ENCODE peak calls at places on chromosomes 16 and 17, in seven cellular contexts. E, I, O, M, V, Z and F are unnamed samples.

GRCh38 chr16:72819345-72819744 is 228.6 kb downstream of the ZFHX3 start:
- DNase-seq in E (no peak), I (no peak), O (no peak), M (no peak), V (peak), Z (no peak), F (no peak)

GRCh38 chr17:70310251-70310672 is 140.9 kb downstream of the KCNJ2 start:
- DNase-seq in E (no peak), I (no peak), O (no peak), M (no peak), V (no peak), Z (no peak), F (no peak)

GRCh38 chr17:59387351-59388069 is 56.1 kb downstream of the YPEL2 start:
- DNase-seq in E (no peak), I (no peak), O (no peak), M (no peak), V (no peak), Z (no peak), F (no peak)

GRCh38 chr17:78539771-78540170 is 37.4 kb downstream of the DNAH17 start:
- DNase-seq in E (no peak), I (peak), O (peak), M (no peak), V (no peak), Z (no peak), F (no peak)

GRCh38 chr17:20092292-20092867 is 83.2 kb downstream of the SPECC1 start:
- DNase-seq in E (no peak), I (no peak), O (no peak), M (no peak), V (peak), Z (no peak), F (no peak)

GRCh38 chr17:9811086-9811485 is 10.8 kb downstream of the GSG1L2 start:
- DNase-seq in E (no peak), I (no peak), O (no peak), M (no peak), V (peak), Z (no peak), F (no peak)

GRCh38 chr16:89325861-89326471 is 108.5 kb downstream of the ZNF778 start:
- DNase-seq in E (no peak), I (peak), O (peak), M (no peak), V (peak), Z (no peak), F (no peak)

GRCh38 chr16:3188925-3189825 is 1.2 kb downstream of the OR1F1 start:
- DNase-seq in E (peak), I (no peak), O (peak), M (no peak), V (peak), Z (peak), F (no peak)

GRCh38 chr16:27795992-27796614 is 246.2 kb downstream of the KATNIP start:
- DNase-seq in E (no peak), I (no peak), O (no peak), M (no peak), V (peak), Z (peak), F (peak)

GRCh38 chr17:78933959-78934568 is 8.9 kb upstream of the TIMP2 start:
- DNase-seq in E (no peak), I (peak), O (peak), M (no peak), V (peak), Z (peak), F (no peak)

GRCh38 chr17:56812971-56813388 is 20.7 kb downstream of the C17orf67 start:
- DNase-seq in E (no peak), I (no peak), O (no peak), M (no peak), V (no peak), Z (peak), F (no peak)

GRCh38 chr17:72110953-72111339 is 9.9 kb upstream of the SOX9 start:
- DNase-seq in E (no peak), I (no peak), O (no peak), M (no peak), V (no peak), Z (no peak), F (no peak)

GRCh38 chr16:54654429-54654828 is 276.2 kb upstream of the IRX5 start:
- DNase-seq in E (no peak), I (no peak), O (no peak), M (no peak), V (no peak), Z (no peak), F (no peak)

GRCh38 chr16:14501331-14502255 is 128.5 kb downstream of the PARN start:
- DNase-seq in E (no peak), I (peak), O (peak), M (peak), V (peak), Z (peak), F (peak)

GRCh38 chr17:40062347-40063033 is at the start of gene THRA:
- DNase-seq in E (no peak), I (peak), O (no peak), M (no peak), V (peak), Z (peak), F (no peak)

GRCh38 chr17:34567665-34568064 is 11.7 kb upstream of the TMEM132E start:
- DNase-seq in E (no peak), I (no peak), O (no peak), M (no peak), V (peak), Z (peak), F (no peak)

GRCh38 chr16:55256412-55257016 is 67.5 kb upstream of the IRX6 start:
- DNase-seq in E (no peak), I (no peak), O (no peak), M (no peak), V (no peak), Z (no peak), F (no peak)

GRCh38 chr16:20906225-20906870 is 5.8 kb downstream of the LYRM1 start:
- DNase-seq in E (no peak), I (no peak), O (no peak), M (no peak), V (peak), Z (no peak), F (no peak)

GRCh38 chr17:48791128-48792032 is 25.6 kb downstream of the TTLL6 start:
- DNase-seq in E (no peak), I (peak), O (no peak), M (no peak), V (peak), Z (peak), F (peak)

GRCh38 chr17:7922499-7923289 is 6.6 kb upstream of the RNF227 start:
- DNase-seq in E (peak), I (peak), O (no peak), M (peak), V (peak), Z (peak), F (no peak)

GRCh38 chr17:41811549-41812175 is at the start of gene P3H4:
- DNase-seq in E (peak), I (peak), O (no peak), M (no peak), V (peak), Z (peak), F (no peak)

GRCh38 chr16:945271-946047 is 25.3 kb downstream of the LMF1 start:
- DNase-seq in E (no peak), I (no peak), O (no peak), M (no peak), V (no peak), Z (no peak), F (no peak)

GRCh38 chr17:43755389-43755875 is 3.2 kb downstream of the SOST start:
- DNase-seq in E (no peak), I (no peak), O (no peak), M (no peak), V (peak), Z (peak), F (no peak)

GRCh38 chr16:81680444-81681263 is 98.4 kb upstream of the PLCG2 start:
- DNase-seq in E (no peak), I (peak), O (no peak), M (no peak), V (no peak), Z (no peak), F (no peak)

GRCh38 chr16:50635505-50636392 is 45.4 kb downstream of the SNX20 start:
- DNase-seq in E (no peak), I (no peak), O (no peak), M (no peak), V (no peak), Z (peak), F (no peak)

GRCh38 chr16:58264961-58265479 is 29.8 kb downstream of the PRSS54 start:
- DNase-seq in E (no peak), I (no peak), O (no peak), M (no peak), V (peak), Z (no peak), F (no peak)

GRCh38 chr16:22348296-22348695 is 26.1 kb downstream of the CDR2 start:
- DNase-seq in E (no peak), I (no peak), O (no peak), M (no peak), V (peak), Z (no peak), F (no peak)

GRCh38 chr17:81731271-81731670 is 19.2 kb downstream of the SLC25A10 start:
- DNase-seq in E (no peak), I (no peak), O (no peak), M (no peak), V (peak), Z (no peak), F (no peak)

GRCh38 chr17:12388206-12388605 is 277.5 kb upstream of the MYOCD start:
- DNase-seq in E (no peak), I (no peak), O (no peak), M (no peak), V (peak), Z (no peak), F (no peak)

GRCh38 chr17:67534941-67535340 is 157.9 kb downstream of the PITPNC1 start:
- DNase-seq in E (no peak), I (no peak), O (no peak), M (no peak), V (no peak), Z (no peak), F (no peak)